ENCODE peak calls at places on chromosomes 2 and 18, in eight cellular contexts. Z is lower lobe of right lung, U is cardiac fibroblast, A is AG09319, G is upper lobe of right lung, V is prostate gland, E is DND-41, P is sigmoid colon. S is an unnamed sample.

GRCh38 chr2:108909275-108909823 is 79.7 kb downstream of the EDAR start:
- DNase-seq in U (no peak), Z (no peak), G (peak), P (no peak), E (peak), V (no peak), A (no peak), S (no peak)

GRCh38 chr18:65380986-65381385 is 369.8 kb upstream of the CDH7 start:
- DNase-seq in Z (no peak), V (no peak), A (no peak), P (no peak), U (no peak), E (no peak), G (no peak), S (no peak)

GRCh38 chr2:188813315-188813714 is 160.9 kb upstream of the COL3A1 start:
- DNase-seq in U (peak), G (no peak), V (no peak), P (no peak), A (no peak), E (no peak), Z (no peak), S (no peak)

GRCh38 chr2:85111819-85112281 is 21.3 kb upstream of the TCF7L1 start:
- DNase-seq in P (no peak), Z (no peak), G (no peak), V (no peak), E (no peak), A (no peak), U (peak), S (no peak)

GRCh38 chr2:2010266-2010665 is 266.0 kb upstream of the PXDN start:
- DNase-seq in G (no peak), A (no peak), U (no peak), V (no peak), P (no peak), Z (no peak), E (no peak), S (no peak)

GRCh38 chr18:46712406-46712805 is 44.4 kb downstream of the ST8SIA5 start:
- DNase-seq in P (no peak), A (peak), Z (no peak), V (no peak), G (no peak), E (no peak), U (no peak), S (no peak)

GRCh38 chr18:8847900-8848299 is 142.5 kb downstream of the MTCL1 start:
- DNase-seq in E (no peak), G (no peak), A (no peak), P (peak), U (no peak), V (no peak), Z (no peak), S (no peak)

GRCh38 chr18:68662779-68663178 is 52.1 kb downstream of the TMX3 start:
- DNase-seq in P (no peak), Z (no peak), E (no peak), U (peak), G (no peak), A (no peak), V (no peak), S (no peak)

GRCh38 chr2:121038831-121039230 is 246.2 kb downstream of the TFCP2L1 start:
- DNase-seq in U (no peak), P (no peak), G (peak), E (no peak), A (no peak), Z (peak), V (peak), S (peak)

GRCh38 chr2:134421556-134422328 is 167.9 kb downstream of the MGAT5 start:
- DNase-seq in E (no peak), U (no peak), Z (no peak), A (no peak), P (no peak), G (no peak), V (no peak), S (no peak)

GRCh38 chr2:150528861-150529801 is 41.7 kb upstream of the RND3 start:
- DNase-seq in P (no peak), U (peak), G (no peak), Z (no peak), A (peak), E (peak), V (no peak), S (no peak)

GRCh38 chr2:109285244-109285651 is 156.2 kb downstream of the SH3RF3 start:
- DNase-seq in P (peak), A (no peak), V (no peak), Z (no peak), U (peak), E (no peak), G (no peak), S (no peak)

GRCh38 chr2:45218931-45219339 is 209.7 kb upstream of the SIX2 start:
- DNase-seq in A (no peak), G (peak), U (no peak), P (no peak), E (no peak), V (peak), Z (peak), S (no peak)

GRCh38 chr2:131004446-131005209 is 88.6 kb downstream of the FAM168B start:
- DNase-seq in A (no peak), E (peak), U (no peak), P (no peak), Z (no peak), G (no peak), V (no peak), S (no peak)

GRCh38 chr18:64987096-64987495 is 763.7 kb upstream of the CDH7 start:
- DNase-seq in E (no peak), A (no peak), P (no peak), V (no peak), Z (no peak), G (no peak), U (no peak), S (no peak)

GRCh38 chr18:26477828-26478466 is 70.4 kb downstream of the KCTD1 start:
- DNase-seq in U (no peak), V (no peak), E (no peak), A (no peak), G (no peak), Z (no peak), P (no peak), S (no peak)

GRCh38 chr2:115036818-115037217 is 594.4 kb downstream of the DPP10 start:
- DNase-seq in U (no peak), V (no peak), G (no peak), E (no peak), A (no peak), P (no peak), Z (no peak), S (no peak)

GRCh38 chr2:60295591-60295962 is 257.9 kb downstream of the BCL11A start:
- DNase-seq in V (no peak), Z (no peak), G (no peak), E (no peak), U (no peak), A (no peak), P (no peak), S (no peak)

GRCh38 chr2:43222472-43223146 is 3.8 kb downstream of the ZFP36L2 start:
- DNase-seq in P (no peak), A (no peak), E (peak), G (no peak), V (no peak), Z (peak), U (peak), S (no peak)

GRCh38 chr18:51234117-51235010 is 36.9 kb upstream of the MEX3C start:
- DNase-seq in V (no peak), P (no peak), U (peak), A (no peak), E (no peak), G (no peak), Z (no peak), S (no peak)

GRCh38 chr2:234375481-234375880 is 121.4 kb downstream of the ARL4C start:
- DNase-seq in E (no peak), A (no peak), Z (no peak), U (no peak), P (no peak), G (no peak), V (no peak), S (no peak)

GRCh38 chr2:109395487-109396337 is 218.1 kb downstream of the SEPTIN10 start:
- DNase-seq in U (no peak), V (no peak), P (no peak), A (no peak), E (no peak), Z (no peak), G (no peak), S (no peak)

GRCh38 chr18:11501352-11501751 is 108.0 kb upstream of the SLC35G4 start:
- DNase-seq in V (no peak), P (no peak), U (no peak), E (no peak), G (no peak), Z (no peak), A (no peak), S (no peak)

GRCh38 chr18:57833441-57834101 is 30.5 kb upstream of the ATP8B1 start:
- DNase-seq in P (no peak), A (no peak), E (peak), G (no peak), Z (no peak), V (no peak), U (peak), S (no peak)

GRCh38 chr18:23225518-23225917 is 90.2 kb downstream of the CABLES1 start:
- DNase-seq in P (peak), G (no peak), E (no peak), A (peak), U (peak), V (no peak), Z (no peak), S (no peak)

GRCh38 chr2:3107567-3107966 is 270.1 kb downstream of the EIPR1 start:
- DNase-seq in A (no peak), E (no peak), P (peak), U (no peak), V (no peak), G (no peak), Z (no peak), S (no peak)

GRCh38 chr2:233118601-233119000 is 58.5 kb downstream of the INPP5D start:
- DNase-seq in G (peak), E (no peak), V (no peak), U (no peak), P (peak), Z (no peak), A (no peak), S (no peak)

GRCh38 chr2:26772064-26773001 is 8.2 kb downstream of the SLC35F6 start:
- DNase-seq in G (peak), U (peak), P (peak), A (peak), E (no peak), V (peak), Z (peak), S (no peak)

GRCh38 chr2:211027976-211028375 is 471.6 kb downstream of the CPS1 start:
- DNase-seq in U (no peak), Z (no peak), G (no peak), E (no peak), V (no peak), A (no peak), P (no peak), S (no peak)

GRCh38 chr2:211035548-211036185 is 479.3 kb downstream of the CPS1 start:
- DNase-seq in P (no peak), U (peak), Z (no peak), E (no peak), G (no peak), V (no peak), A (no peak), S (no peak)

GRCh38 chr2:211033765-211034164 is 477.4 kb downstream of the CPS1 start:
- DNase-seq in A (no peak), G (no peak), U (peak), E (no peak), Z (no peak), V (no peak), P (no peak), S (no peak)
- TF ChIP-seq CTCF in A (no peak), G (peak), U (peak), E (peak), Z (peak), V (peak), P (no peak), S (peak)

DNA sequence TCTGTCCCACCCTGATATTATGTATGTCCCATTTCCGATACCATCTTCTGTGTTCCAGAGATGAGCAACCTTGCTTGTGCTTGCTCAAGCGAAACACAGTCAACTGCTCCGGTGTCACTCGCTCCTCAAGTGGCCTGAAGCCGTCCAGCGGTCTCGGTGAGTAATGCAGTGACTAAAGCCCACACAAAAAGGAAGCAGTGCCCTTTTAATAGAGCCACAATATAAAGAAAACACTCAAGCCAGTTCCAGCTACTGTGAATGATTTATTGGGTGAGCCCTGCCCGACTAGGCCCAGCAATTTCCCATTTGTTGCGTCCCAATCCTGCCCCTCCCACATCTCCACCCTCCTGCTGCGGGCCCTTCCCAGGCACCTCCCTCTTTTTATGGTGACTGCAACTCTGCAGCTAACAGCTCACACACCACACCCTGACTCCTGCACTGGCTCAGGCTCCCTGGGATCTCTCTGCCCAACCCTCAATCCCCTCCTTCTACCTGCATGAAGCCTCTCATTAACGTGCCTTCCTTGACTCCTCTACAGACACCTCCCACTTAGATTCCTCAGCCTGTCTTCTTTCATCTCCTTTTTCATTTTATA is 44.2 kb upstream of the DSC1 start:
- DNase-seq in U (no peak), P (no peak), A (no peak), V (peak), E (no peak), G (peak), Z (peak), S (no peak)
- TF ChIP-seq CTCF in U (no peak), P (peak), A (no peak), V (peak), E (no peak), G (peak), Z (peak), S (peak)

GRCh38 chr2:102968375-102968774 is 206.5 kb downstream of the TMEM182 start:
- DNase-seq in P (no peak), A (no peak), G (no peak), U (no peak), Z (no peak), V (no peak), E (no peak), S (no peak)
- TF ChIP-seq CTCF in P (no peak), A (no peak), G (no peak), U (no peak), Z (no peak), V (no peak), E (no peak), S (no peak)

DNA sequence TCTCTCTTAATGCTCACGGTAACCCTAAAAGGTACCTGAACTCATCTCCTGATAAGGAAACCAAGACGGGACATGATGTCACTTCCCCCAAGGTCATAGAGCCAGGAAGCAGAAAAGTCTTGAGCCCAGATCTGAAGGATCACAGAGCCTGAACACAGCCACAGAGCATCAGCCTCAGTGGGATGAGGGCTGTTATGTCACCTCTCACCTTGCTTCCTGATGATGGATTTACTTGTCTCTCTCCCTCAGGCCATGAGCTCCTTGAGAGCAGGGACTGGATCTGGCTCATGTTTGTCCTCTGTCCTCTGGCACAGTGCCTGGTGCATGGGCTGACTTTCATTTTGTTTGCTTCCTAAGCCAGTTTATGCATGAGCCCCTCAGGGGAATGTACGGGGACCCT is 54.2 kb downstream of the SERTAD2 start:
- DNase-seq in V (peak), E (no peak), A (no peak), U (no peak), Z (no peak), G (no peak), P (no peak), S (no peak)
- TF ChIP-seq CTCF in V (no peak), E (no peak), A (no peak), U (no peak), Z (no peak), G (no peak), P (no peak), S (no peak)

GRCh38 chr2:157777425-157777824 is 98.7 kb downstream of the ACVR1 start:
- DNase-seq in U (peak), Z (no peak), A (no peak), V (no peak), G (no peak), E (peak), P (no peak), S (no peak)
- TF ChIP-seq CTCF in U (peak), Z (peak), A (peak), V (peak), G (peak), E (peak), P (peak), S (peak)

DNA sequence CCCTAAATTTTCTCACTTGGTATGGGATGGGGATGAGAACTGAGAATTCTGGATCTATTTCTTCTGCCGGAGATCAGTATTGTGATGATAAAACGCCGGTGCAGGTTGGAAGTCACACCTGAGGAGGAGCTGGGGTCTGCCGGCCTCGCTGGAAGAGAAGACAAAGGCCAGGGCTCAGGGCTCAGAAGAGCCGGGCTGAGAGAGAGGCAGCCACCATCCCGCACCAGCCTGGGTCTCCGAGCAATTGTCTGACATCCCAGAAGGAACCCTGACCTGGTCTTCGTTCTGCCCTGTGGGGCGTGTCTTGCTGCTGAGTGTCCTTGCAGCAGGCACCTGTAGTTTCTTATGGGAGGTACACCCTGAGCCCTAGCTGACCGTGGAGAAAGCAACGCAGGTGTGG is 31.4 kb upstream of the SALL3 start:
- DNase-seq in G (no peak), V (no peak), Z (no peak), A (no peak), P (no peak), E (no peak), U (no peak), S (no peak)
- TF ChIP-seq CTCF in G (no peak), V (no peak), Z (no peak), A (no peak), P (no peak), E (no peak), U (no peak), S (no peak)

GRCh38 chr2:8088810-8089209 is 593.0 kb upstream of the ID2 start:
- DNase-seq in U (no peak), P (no peak), Z (no peak), E (no peak), G (no peak), A (no peak), V (no peak), S (no peak)
- TF ChIP-seq CTCF in U (no peak), P (no peak), Z (no peak), E (no peak), G (no peak), A (no peak), V (no peak), S (no peak)

DNA sequence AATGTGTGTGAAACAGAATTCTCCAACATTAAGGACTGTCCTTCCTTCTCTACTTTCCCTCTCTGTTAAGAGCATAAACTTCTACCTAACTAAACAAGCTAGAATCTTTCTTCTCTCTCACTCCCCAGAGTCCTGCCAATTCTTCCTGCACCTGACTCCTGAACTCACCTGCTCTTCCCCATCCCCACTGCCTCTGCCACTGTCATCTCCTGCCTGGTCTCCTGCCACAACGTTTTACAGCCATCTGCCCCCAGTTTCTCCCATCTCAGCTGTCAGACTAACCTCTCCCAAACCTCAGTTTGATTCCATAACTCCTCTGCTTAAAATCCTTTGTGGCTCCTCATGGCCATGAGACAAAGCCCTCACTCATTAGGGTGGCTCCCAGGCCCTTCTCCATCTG is 288.3 kb upstream of the FBXO11 start:
- DNase-seq in U (no peak), Z (no peak), A (no peak), P (no peak), V (no peak), E (no peak), G (no peak), S (no peak)
- TF ChIP-seq CTCF in U (no peak), Z (no peak), A (no peak), P (no peak), V (no peak), E (no peak), G (no peak), S (no peak)

GRCh38 chr2:39109543-39109942 is 11.3 kb downstream of the SOS1 start:
- DNase-seq in V (no peak), E (no peak), G (no peak), U (no peak), A (no peak), Z (no peak), P (no peak), S (no peak)

GRCh38 chr2:39115556-39115955 is 5.3 kb downstream of the SOS1 start:
- DNase-seq in U (no peak), Z (no peak), P (no peak), V (no peak), G (no peak), E (no peak), A (no peak), S (no peak)

GRCh38 chr2:39119732-39120520 is 925 bp downstream of the SOS1 start:
- DNase-seq in A (no peak), E (peak), P (peak), U (peak), Z (peak), V (peak), G (peak), S (peak)

GRCh38 chr2:39118786-39119499 is 1.9 kb downstream of the SOS1 start:
- DNase-seq in G (no peak), Z (no peak), E (no peak), A (no peak), U (peak), V (no peak), P (no peak), S (no peak)

DNA sequence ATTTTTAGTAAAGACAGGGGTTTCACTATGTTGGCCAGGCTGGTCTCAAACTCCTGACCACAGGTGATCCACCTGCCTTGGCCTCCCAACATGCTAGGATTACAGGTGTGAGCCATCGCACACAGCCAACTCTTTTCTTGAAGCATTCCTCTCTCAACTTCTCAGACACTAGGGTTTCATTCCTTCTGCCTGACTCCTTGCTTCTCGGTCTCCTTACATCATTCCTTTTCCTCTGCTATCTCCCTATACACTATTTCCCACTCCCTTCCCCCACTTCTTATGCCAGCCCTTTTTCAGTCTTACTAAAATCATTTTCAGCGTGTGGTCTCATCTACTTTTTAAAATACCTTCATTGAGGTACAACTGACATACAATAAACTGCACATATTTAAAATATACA is 6.1 kb downstream of the SOS1 start:
- DNase-seq in E (no peak), A (no peak), V (no peak), P (no peak), G (no peak), U (peak), Z (no peak), S (no peak)
- TF ChIP-seq CTCF in E (no peak), A (no peak), V (no peak), P (no peak), G (no peak), U (no peak), Z (no peak), S (no peak)

GRCh38 chr2:105358593-105358992 is 21.3 kb downstream of the C2orf49 start:
- DNase-seq in E (no peak), V (no peak), P (no peak), G (no peak), A (no peak), Z (no peak), U (no peak), S (no peak)
- TF ChIP-seq CTCF in E (no peak), V (no peak), P (no peak), G (no peak), A (no peak), Z (no peak), U (no peak), S (no peak)

S was measured in type B pancreatic cell.